ENCODE peak calls at places on chromosomes 16 and 17, in six cellular contexts. R is adrenal gland; M is A549; G is right lobe of liver; O is kidney; S is CD8-positive, alpha-beta T cell. D is an unnamed sample.

GRCh38 chr17:7897773-7898172 is 9.2 kb downstream of the CHD3 start:
- DNase-seq in R (no peak), M (peak; percentile 72), G (no peak), O (no peak), S (no peak), D (no peak)

GRCh38 chr17:40327244-40327666 is 18.3 kb downstream of the RARA start:
- DNase-seq in R (no peak), M (no peak), G (peak; percentile 13), O (no peak), S (no peak), D (no peak)

GRCh38 chr16:73288435-73288834 is 240.5 kb upstream of the ZFHX3 start:
- DNase-seq in R (no peak), M (no peak), G (no peak), O (no peak), S (no peak), D (no peak)

GRCh38 chr17:49035470-49036269 is 38.5 kb downstream of the IGF2BP1 start:
- DNase-seq in R (peak; percentile 52), M (peak; percentile 67), G (peak; percentile 27), O (peak; percentile 81), S (no peak), D (no peak)

GRCh38 chr16:1168837-1169236 is 15.9 kb downstream of the CACNA1H start:
- DNase-seq in R (no peak), M (no peak), G (no peak), O (no peak), S (no peak), D (no peak)

GRCh38 chr16:6038966-6039530 is 941.5 kb upstream of the EEF2KMT start:
- DNase-seq in R (no peak), M (no peak), G (no peak), O (no peak), S (no peak), D (no peak)

GRCh38 chr16:47139561-47140185 is 4.1 kb downstream of the NETO2 start:
- DNase-seq in R (no peak), M (no peak), G (no peak), O (no peak), S (no peak), D (no peak)

GRCh38 chr16:476039-476438 is 50.6 kb downstream of the RAB11FIP3 start:
- DNase-seq in R (no peak), M (no peak), G (no peak), O (no peak), S (no peak), D (no peak)

GRCh38 chr17:74852237-74853047 is 7.2 kb downstream of the GRIN2C start:
- DNase-seq in R (no peak), M (no peak), G (no peak), O (peak; percentile 74), S (peak; percentile 38), D (peak; percentile 64)

GRCh38 chr17:59165933-59166342 is 10.4 kb downstream of the PRR11 start:
- DNase-seq in R (peak; percentile 39), M (peak; percentile 62), G (no peak), O (no peak), S (peak; percentile 18), D (no peak)

GRCh38 chr16:19636436-19637267 is 81.1 kb downstream of the VPS35L start:
- DNase-seq in R (no peak), M (no peak), G (no peak), O (no peak), S (no peak), D (no peak)

GRCh38 chr17:1942666-1943431 is 82.3 kb downstream of the RTN4RL1 start:
- DNase-seq in R (no peak), M (no peak), G (no peak), O (no peak), S (no peak), D (no peak)

GRCh38 chr16:58843675-58844074 is 109.6 kb upstream of the GOT2 start:
- DNase-seq in R (no peak), M (peak; percentile 60), G (no peak), O (no peak), S (no peak), D (no peak)

GRCh38 chr16:23852794-23853562 is 17.2 kb downstream of the PRKCB start:
- DNase-seq in R (no peak), M (no peak), G (no peak), O (no peak), S (no peak), D (no peak)

GRCh38 chr16:68844211-68844564 is 857 bp downstream of the TANGO6 start:
- DNase-seq in R (no peak), M (no peak), G (no peak), O (no peak), S (no peak), D (no peak)

GRCh38 chr17:3976675-3977171 is 12.5 kb upstream of the ATP2A3 start:
- DNase-seq in R (peak; percentile 94), M (no peak), G (peak; percentile 90), O (peak; percentile 96), S (no peak), D (no peak)

GRCh38 chr17:48850792-48851325 is 20.0 kb downstream of the CALCOCO2 start:
- DNase-seq in R (no peak), M (no peak), G (no peak), O (no peak), S (no peak), D (no peak)

GRCh38 chr17:32771396-32771795 is 105.5 kb downstream of the MYO1D start:
- DNase-seq in R (no peak), M (peak; percentile 25), G (no peak), O (no peak), S (no peak), D (no peak)

GRCh38 chr17:32772453-32773025 is 104.4 kb downstream of the MYO1D start:
- DNase-seq in R (no peak), M (no peak), G (no peak), O (peak; percentile 61), S (no peak), D (no peak)

GRCh38 chr17:32774286-32775084 is 102.4 kb downstream of the MYO1D start:
- DNase-seq in R (no peak), M (no peak), G (no peak), O (no peak), S (no peak), D (no peak)

GRCh38 chr17:32763855-32764439 is 113.0 kb downstream of the MYO1D start:
- DNase-seq in R (no peak), M (no peak), G (no peak), O (no peak), S (no peak), D (no peak)

DNA sequence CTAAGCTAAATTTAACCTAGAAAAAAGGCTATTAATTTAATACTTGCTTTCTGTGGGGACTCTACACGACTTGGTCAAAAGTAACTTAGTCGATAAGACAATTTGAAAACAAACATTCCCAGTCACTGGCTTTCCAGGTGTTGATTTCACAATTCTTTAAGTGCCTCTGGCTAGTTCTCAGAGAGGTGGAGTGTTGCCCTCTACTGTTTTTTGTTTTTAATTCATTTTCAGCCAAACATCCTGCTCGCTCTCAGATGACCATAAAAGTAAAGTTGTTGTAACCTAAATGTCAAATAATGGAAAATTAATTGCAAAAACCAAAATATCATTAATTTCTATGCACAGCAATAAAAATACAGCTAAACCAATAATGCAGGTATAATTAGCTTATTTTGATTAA is 107.1 kb downstream of the MYO1D start:
- DNase-seq in R (no peak), M (peak; percentile 38), G (no peak), O (no peak), S (no peak), D (no peak)
- TF ChIP-seq CTCF in R (no peak), M (peak; percentile 51), G (peak; percentile 4), O (no peak), S (no peak), D (no peak)

GRCh38 chr17:42680331-42680808 is 1.3 kb downstream of the CCR10 start:
- DNase-seq in R (peak; percentile 40), M (peak; percentile 54), G (no peak), O (peak; percentile 85), S (no peak), D (no peak)

GRCh38 chr17:42677921-42678781 is 1.4 kb upstream of the PLEKHH3 start:
- DNase-seq in R (peak; percentile 91), M (peak; percentile 99), G (peak; percentile 92), O (peak; percentile 96), S (peak; percentile 62), D (peak; percentile 46)

GRCh38 chr17:42679001-42679491 is 2.3 kb upstream of the PLEKHH3 start:
- DNase-seq in R (peak; percentile 36), M (peak; percentile 80), G (no peak), O (peak; percentile 88), S (no peak), D (no peak)

GRCh38 chr17:42681976-42682375 is 333 bp upstream of the CCR10 start:
- DNase-seq in R (no peak), M (no peak), G (no peak), O (no peak), S (no peak), D (no peak)

DNA sequence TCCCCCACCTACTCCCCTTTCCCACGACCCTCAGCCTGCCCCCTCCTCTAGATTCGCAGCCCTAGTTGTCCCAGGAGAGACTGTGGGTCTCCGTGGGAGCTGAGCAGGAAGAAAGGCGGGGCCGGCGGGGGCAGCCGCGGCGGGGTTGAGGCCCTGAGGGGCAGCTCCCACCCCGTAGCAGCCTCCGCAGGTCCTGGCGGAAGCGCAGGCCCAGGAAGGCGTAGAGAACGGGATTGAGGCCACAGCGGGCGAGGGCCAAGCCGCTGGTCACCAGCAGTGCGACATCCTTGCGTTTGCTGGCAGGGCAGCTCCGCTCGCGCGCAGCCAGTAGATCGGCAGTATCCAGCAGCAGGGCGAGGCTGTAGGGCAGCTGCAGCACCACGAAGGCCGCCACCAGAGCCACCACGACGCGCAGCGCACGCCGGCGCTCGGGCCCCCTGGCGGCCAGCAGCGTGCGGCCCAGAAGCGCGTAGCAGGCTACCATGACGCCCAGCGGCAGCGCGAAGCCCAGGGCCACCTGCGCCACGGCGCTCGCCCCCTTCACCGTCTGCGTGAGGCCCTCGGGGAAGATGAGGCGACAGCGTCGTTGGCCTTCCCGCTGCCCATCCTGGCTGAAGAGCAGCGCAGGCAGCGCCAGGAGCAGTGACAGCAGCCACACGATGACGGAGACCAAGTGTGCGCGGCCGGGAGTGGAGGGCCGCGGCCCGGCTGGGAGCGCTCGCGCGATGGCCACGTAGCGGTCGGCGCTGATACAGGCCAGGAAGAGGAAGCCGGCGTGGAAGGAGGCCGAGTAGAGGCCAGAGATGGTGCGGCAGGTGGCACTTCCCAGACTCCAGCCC is 1.9 kb downstream of the CCR10 start:
- DNase-seq in R (peak; percentile 87), M (peak; percentile 92), G (peak; percentile 86), O (peak; percentile 92), S (peak; percentile 63), D (peak; percentile 71)
- TF ChIP-seq CTCF in R (peak; percentile 96), M (peak; percentile 86), G (peak; percentile 96), O (peak; percentile 76), S (peak; percentile 85), D (peak; percentile 84)

DNA sequence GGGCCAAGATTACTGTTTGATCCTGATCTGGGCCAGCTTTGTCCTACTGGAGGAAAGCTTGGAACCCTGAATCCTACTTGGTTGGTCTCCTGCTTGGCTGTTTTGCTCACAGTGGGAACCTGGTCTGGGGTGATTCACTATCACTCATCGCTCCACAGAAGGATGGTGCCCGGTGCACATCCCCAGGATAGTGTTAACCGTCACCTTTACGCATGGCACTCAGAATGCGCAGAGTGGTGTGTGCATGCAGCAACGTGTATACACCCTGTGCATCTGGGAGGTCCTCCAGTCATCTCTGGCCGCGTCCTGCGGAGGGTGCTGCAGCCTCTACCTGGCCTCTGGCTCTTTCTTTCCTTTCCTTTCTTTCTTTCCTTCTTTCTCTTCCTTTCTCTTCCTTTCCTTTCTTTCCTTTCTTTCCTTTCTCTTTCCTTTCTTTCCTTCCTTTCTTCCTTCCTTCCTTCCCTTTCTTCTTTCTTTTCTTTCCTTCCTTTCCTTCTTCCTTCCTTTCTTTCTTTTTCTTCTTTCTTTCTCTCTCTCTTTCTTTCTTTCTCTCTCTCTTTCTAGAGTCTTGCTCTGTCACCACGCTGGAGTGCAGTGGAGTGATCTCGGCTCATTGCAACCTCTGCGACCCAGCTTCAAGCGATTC is 13.1 kb downstream of the SOCS3 start:
- DNase-seq in R (no peak), M (no peak), G (no peak), O (peak; percentile 58), S (no peak), D (no peak)
- TF ChIP-seq CTCF in R (no peak), M (no peak), G (no peak), O (no peak), S (no peak), D (peak; percentile 23)

GRCh38 chr17:28511858-28512461 is 5.8 kb downstream of the FOXN1 start:
- DNase-seq in R (no peak), M (no peak), G (no peak), O (no peak), S (no peak), D (no peak)
- TF ChIP-seq CTCF in R (no peak), M (no peak), G (no peak), O (no peak), S (no peak), D (no peak)

D was measured in CD4-positive, alpha-beta T cell.